ENCODE peak calls at places on chromosomes 13 and 19, in eight cellular contexts. One of them, this sample, is unnamed.

GRCh38 chr13:100382787-100383186 is 205.8 kb downstream of the GGACT start:
- DNase-seq in lung: no peak
- DNase-seq in kidney epithelial cell: no peak
- DNase-seq in mammary epithelial cell: no peak
- DNase-seq in mucosa of descending colon: no peak
- DNase-seq in fibroblast of the aortic adventitia: peak
- DNase-seq in ascending aorta: no peak
- DNase-seq in endodermal cell: no peak
- DNase-seq in this sample: no peak

GRCh38 chr19:53659292-53659691 is 27.5 kb downstream of the DPRX start:
- DNase-seq in mammary epithelial cell: peak
- DNase-seq in mucosa of descending colon: no peak
- DNase-seq in ascending aorta: no peak
- DNase-seq in endodermal cell: peak
- DNase-seq in lung: no peak
- DNase-seq in kidney epithelial cell: no peak
- DNase-seq in fibroblast of the aortic adventitia: no peak
- DNase-seq in this sample: no peak

GRCh38 chr19:45906221-45906620 is 3.8 kb upstream of the MYPOP start:
- DNase-seq in fibroblast of the aortic adventitia: peak
- DNase-seq in lung: no peak
- DNase-seq in mucosa of descending colon: no peak
- DNase-seq in ascending aorta: no peak
- DNase-seq in endodermal cell: no peak
- DNase-seq in mammary epithelial cell: peak
- DNase-seq in kidney epithelial cell: no peak
- DNase-seq in this sample: no peak

GRCh38 chr19:33622505-33622808 is 704 bp downstream of the CHST8 start:
- DNase-seq in endodermal cell: peak
- DNase-seq in fibroblast of the aortic adventitia: no peak
- DNase-seq in mammary epithelial cell: peak
- DNase-seq in lung: no peak
- DNase-seq in ascending aorta: no peak
- DNase-seq in mucosa of descending colon: no peak
- DNase-seq in kidney epithelial cell: no peak
- DNase-seq in this sample: no peak

GRCh38 chr19:50312967-50313811 is 16.0 kb downstream of the KCNC3 start:
- DNase-seq in fibroblast of the aortic adventitia: no peak
- DNase-seq in mammary epithelial cell: no peak
- DNase-seq in endodermal cell: no peak
- DNase-seq in kidney epithelial cell: no peak
- DNase-seq in ascending aorta: no peak
- DNase-seq in lung: no peak
- DNase-seq in mucosa of descending colon: no peak
- DNase-seq in this sample: no peak

GRCh38 chr13:43132228-43132627 is 108.8 kb downstream of the DNAJC15 start:
- DNase-seq in fibroblast of the aortic adventitia: peak
- DNase-seq in kidney epithelial cell: peak
- DNase-seq in ascending aorta: no peak
- DNase-seq in mucosa of descending colon: peak
- DNase-seq in endodermal cell: peak
- DNase-seq in mammary epithelial cell: peak
- DNase-seq in lung: no peak
- DNase-seq in this sample: peak

GRCh38 chr19:36266375-36266961 is 51.6 kb downstream of the ZNF146 start:
- DNase-seq in ascending aorta: no peak
- DNase-seq in endodermal cell: no peak
- DNase-seq in fibroblast of the aortic adventitia: no peak
- DNase-seq in mucosa of descending colon: no peak
- DNase-seq in mammary epithelial cell: no peak
- DNase-seq in kidney epithelial cell: no peak
- DNase-seq in lung: no peak
- DNase-seq in this sample: no peak

GRCh38 chr13:98261165-98261672 is 84.2 kb upstream of the RNF113B start:
- DNase-seq in mammary epithelial cell: no peak
- DNase-seq in mucosa of descending colon: no peak
- DNase-seq in kidney epithelial cell: no peak
- DNase-seq in fibroblast of the aortic adventitia: no peak
- DNase-seq in ascending aorta: no peak
- DNase-seq in endodermal cell: peak
- DNase-seq in lung: no peak
- DNase-seq in this sample: no peak

GRCh38 chr19:29294343-29294811 is 81.4 kb upstream of the UQCRFS1 start:
- DNase-seq in endodermal cell: no peak
- DNase-seq in kidney epithelial cell: no peak
- DNase-seq in lung: no peak
- DNase-seq in ascending aorta: no peak
- DNase-seq in mucosa of descending colon: no peak
- DNase-seq in fibroblast of the aortic adventitia: peak
- DNase-seq in mammary epithelial cell: no peak
- DNase-seq in this sample: no peak

GRCh38 chr13:95195146-95195545 is 106.1 kb downstream of the ABCC4 start:
- DNase-seq in lung: no peak
- DNase-seq in kidney epithelial cell: no peak
- DNase-seq in endodermal cell: peak
- DNase-seq in ascending aorta: no peak
- DNase-seq in mucosa of descending colon: no peak
- DNase-seq in fibroblast of the aortic adventitia: no peak
- DNase-seq in mammary epithelial cell: no peak
- DNase-seq in this sample: no peak

GRCh38 chr19:50556236-50557008 is 11.8 kb downstream of the LRRC4B start:
- DNase-seq in fibroblast of the aortic adventitia: peak
- DNase-seq in lung: peak
- DNase-seq in mucosa of descending colon: peak
- DNase-seq in ascending aorta: peak
- DNase-seq in kidney epithelial cell: peak
- DNase-seq in endodermal cell: peak
- DNase-seq in mammary epithelial cell: peak
- DNase-seq in this sample: peak

GRCh38 chr13:38636106-38636505 is 50.8 kb upstream of the FREM2 start:
- DNase-seq in mammary epithelial cell: no peak
- DNase-seq in kidney epithelial cell: no peak
- DNase-seq in mucosa of descending colon: no peak
- DNase-seq in fibroblast of the aortic adventitia: no peak
- DNase-seq in ascending aorta: no peak
- DNase-seq in lung: no peak
- DNase-seq in endodermal cell: no peak
- DNase-seq in this sample: no peak

GRCh38 chr19:36151144-36152051 is 849 bp downstream of the COX7A1 start:
- DNase-seq in endodermal cell: peak
- DNase-seq in ascending aorta: peak
- DNase-seq in kidney epithelial cell: no peak
- DNase-seq in mammary epithelial cell: no peak
- DNase-seq in mucosa of descending colon: no peak
- DNase-seq in fibroblast of the aortic adventitia: no peak
- DNase-seq in lung: no peak
- DNase-seq in this sample: no peak

GRCh38 chr13:60654405-60654804 is 257.4 kb downstream of the TDRD3 start:
- DNase-seq in mucosa of descending colon: peak
- DNase-seq in ascending aorta: no peak
- DNase-seq in kidney epithelial cell: no peak
- DNase-seq in endodermal cell: peak
- DNase-seq in mammary epithelial cell: no peak
- DNase-seq in fibroblast of the aortic adventitia: peak
- DNase-seq in lung: no peak
- DNase-seq in this sample: no peak

GRCh38 chr19:53546766-53547541 is 9.0 kb downstream of the ZNF331 start:
- DNase-seq in lung: no peak
- DNase-seq in mammary epithelial cell: no peak
- DNase-seq in endodermal cell: no peak
- DNase-seq in fibroblast of the aortic adventitia: no peak
- DNase-seq in ascending aorta: no peak
- DNase-seq in mucosa of descending colon: no peak
- DNase-seq in kidney epithelial cell: no peak
- DNase-seq in this sample: no peak

GRCh38 chr19:15196683-15197005 is 4.2 kb downstream of the NOTCH3 start:
- DNase-seq in fibroblast of the aortic adventitia: no peak
- DNase-seq in kidney epithelial cell: no peak
- DNase-seq in mammary epithelial cell: no peak
- DNase-seq in mucosa of descending colon: no peak
- DNase-seq in ascending aorta: no peak
- DNase-seq in endodermal cell: no peak
- DNase-seq in lung: no peak
- DNase-seq in this sample: no peak

GRCh38 chr19:15198006-15198356 is 2.8 kb downstream of the NOTCH3 start:
- DNase-seq in mammary epithelial cell: no peak
- DNase-seq in ascending aorta: no peak
- DNase-seq in mucosa of descending colon: no peak
- DNase-seq in fibroblast of the aortic adventitia: no peak
- DNase-seq in kidney epithelial cell: no peak
- DNase-seq in lung: no peak
- DNase-seq in endodermal cell: no peak
- DNase-seq in this sample: no peak

GRCh38 chr19:15195987-15196682 is 4.7 kb downstream of the NOTCH3 start:
- DNase-seq in endodermal cell: peak
- DNase-seq in mucosa of descending colon: peak
- DNase-seq in mammary epithelial cell: peak
- DNase-seq in lung: peak
- DNase-seq in fibroblast of the aortic adventitia: no peak
- DNase-seq in kidney epithelial cell: peak
- DNase-seq in ascending aorta: peak
- DNase-seq in this sample: no peak

GRCh38 chr19:15199219-15199651 is 1.6 kb downstream of the NOTCH3 start:
- DNase-seq in kidney epithelial cell: no peak
- DNase-seq in fibroblast of the aortic adventitia: no peak
- DNase-seq in mucosa of descending colon: no peak
- DNase-seq in endodermal cell: no peak
- DNase-seq in mammary epithelial cell: no peak
- DNase-seq in lung: no peak
- DNase-seq in ascending aorta: no peak
- DNase-seq in this sample: no peak

GRCh38 chr19:15197275-15198005 is 3.4 kb downstream of the NOTCH3 start:
- DNase-seq in ascending aorta: no peak
- DNase-seq in mucosa of descending colon: no peak
- DNase-seq in mammary epithelial cell: no peak
- DNase-seq in fibroblast of the aortic adventitia: no peak
- DNase-seq in endodermal cell: no peak
- DNase-seq in kidney epithelial cell: no peak
- DNase-seq in lung: no peak
- DNase-seq in this sample: no peak
- H3K4me3 ChIP-seq in ascending aorta: peak
- H3K4me3 ChIP-seq in mucosa of descending colon: no peak
- H3K4me3 ChIP-seq in mammary epithelial cell: no peak
- H3K4me3 ChIP-seq in fibroblast of the aortic adventitia: no peak
- H3K4me3 ChIP-seq in endodermal cell: no peak
- H3K4me3 ChIP-seq in kidney epithelial cell: no peak
- H3K4me3 ChIP-seq in lung: no peak
- H3K4me3 ChIP-seq in this sample: no peak

GRCh38 chr13:20749377-20749776 is 24.4 kb downstream of the EEF1AKMT1 start:
- DNase-seq in ascending aorta: no peak
- DNase-seq in fibroblast of the aortic adventitia: no peak
- DNase-seq in kidney epithelial cell: no peak
- DNase-seq in mucosa of descending colon: no peak
- DNase-seq in endodermal cell: no peak
- DNase-seq in lung: no peak
- DNase-seq in mammary epithelial cell: no peak
- DNase-seq in this sample: no peak
- H3K4me3 ChIP-seq in ascending aorta: no peak
- H3K4me3 ChIP-seq in fibroblast of the aortic adventitia: no peak
- H3K4me3 ChIP-seq in kidney epithelial cell: no peak
- H3K4me3 ChIP-seq in mucosa of descending colon: no peak
- H3K4me3 ChIP-seq in endodermal cell: no peak
- H3K4me3 ChIP-seq in lung: no peak
- H3K4me3 ChIP-seq in mammary epithelial cell: no peak
- H3K4me3 ChIP-seq in this sample: no peak

GRCh38 chr19:12777217-12778019 is 2.1 kb upstream of the HOOK2 start:
- DNase-seq in kidney epithelial cell: no peak
- DNase-seq in mammary epithelial cell: peak
- DNase-seq in ascending aorta: peak
- DNase-seq in fibroblast of the aortic adventitia: peak
- DNase-seq in endodermal cell: peak
- DNase-seq in mucosa of descending colon: peak
- DNase-seq in lung: peak
- DNase-seq in this sample: no peak

GRCh38 chr19:12778905-12779161 is 3.5 kb upstream of the HOOK2 start:
- DNase-seq in endodermal cell: no peak
- DNase-seq in mammary epithelial cell: no peak
- DNase-seq in mucosa of descending colon: no peak
- DNase-seq in ascending aorta: no peak
- DNase-seq in lung: no peak
- DNase-seq in kidney epithelial cell: no peak
- DNase-seq in fibroblast of the aortic adventitia: no peak
- DNase-seq in this sample: no peak

GRCh38 chr19:12778020-12778904 is 2.9 kb upstream of the HOOK2 start:
- DNase-seq in lung: peak
- DNase-seq in fibroblast of the aortic adventitia: peak
- DNase-seq in endodermal cell: peak
- DNase-seq in mammary epithelial cell: peak
- DNase-seq in mucosa of descending colon: peak
- DNase-seq in kidney epithelial cell: no peak
- DNase-seq in ascending aorta: peak
- DNase-seq in this sample: no peak

GRCh38 chr19:12782174-12782423 is 6.7 kb upstream of the HOOK2 start:
- DNase-seq in ascending aorta: no peak
- DNase-seq in lung: peak
- DNase-seq in kidney epithelial cell: no peak
- DNase-seq in endodermal cell: peak
- DNase-seq in mucosa of descending colon: no peak
- DNase-seq in fibroblast of the aortic adventitia: no peak
- DNase-seq in mammary epithelial cell: no peak
- DNase-seq in this sample: no peak

GRCh38 chr19:12779162-12779993 is 4.0 kb upstream of the HOOK2 start:
- DNase-seq in lung: no peak
- DNase-seq in fibroblast of the aortic adventitia: peak
- DNase-seq in endodermal cell: peak
- DNase-seq in kidney epithelial cell: no peak
- DNase-seq in ascending aorta: peak
- DNase-seq in mucosa of descending colon: peak
- DNase-seq in mammary epithelial cell: peak
- DNase-seq in this sample: no peak
- H3K4me3 ChIP-seq in lung: no peak
- H3K4me3 ChIP-seq in fibroblast of the aortic adventitia: peak
- H3K4me3 ChIP-seq in endodermal cell: no peak
- H3K4me3 ChIP-seq in kidney epithelial cell: no peak
- H3K4me3 ChIP-seq in ascending aorta: peak
- H3K4me3 ChIP-seq in mucosa of descending colon: no peak
- H3K4me3 ChIP-seq in mammary epithelial cell: peak
- H3K4me3 ChIP-seq in this sample: peak

DNA sequence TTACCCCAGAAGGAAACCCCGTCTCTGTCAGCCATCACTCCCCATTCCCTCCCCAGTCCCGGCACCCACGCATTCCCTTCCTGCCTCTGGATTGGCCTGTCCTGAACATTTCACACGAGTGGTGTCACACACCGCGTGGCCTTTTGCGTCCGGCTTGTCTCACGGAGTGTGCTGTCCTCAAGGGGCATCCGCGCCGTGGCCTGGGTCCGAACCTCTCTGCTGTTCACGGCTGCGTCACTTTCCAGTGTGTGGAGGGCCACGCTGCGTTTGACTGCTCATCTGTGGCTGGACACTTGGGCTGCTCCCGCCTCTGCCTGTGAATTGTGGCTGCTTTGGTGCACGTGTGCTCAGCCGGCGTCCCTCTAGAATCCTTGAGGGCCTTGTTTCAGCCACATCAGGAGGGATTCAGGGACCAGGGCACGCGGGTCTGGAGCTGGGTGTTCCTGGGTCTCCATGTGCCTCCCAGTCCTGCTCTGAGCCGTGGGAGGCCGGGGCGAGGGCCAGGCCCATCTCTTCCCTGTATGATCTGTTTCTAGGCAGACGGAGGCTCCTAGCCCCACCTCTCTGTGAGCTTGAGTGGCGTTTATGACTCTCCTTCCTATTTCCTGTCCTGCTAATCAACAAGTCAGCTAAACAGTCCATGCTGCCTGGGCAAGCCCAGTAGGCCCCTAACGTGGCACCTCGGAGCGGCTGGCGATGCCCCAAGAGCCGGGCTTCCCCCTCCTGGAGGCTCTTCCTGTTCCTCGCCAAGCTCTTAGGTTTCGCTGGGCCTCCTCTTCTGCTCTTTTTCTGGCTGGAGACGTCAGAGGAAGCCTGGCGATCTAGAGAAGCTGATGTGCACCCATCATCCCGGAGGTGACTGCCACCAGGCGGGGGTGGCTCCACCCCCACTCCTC is 8.1 kb downstream of the STK11 start:
- DNase-seq in endodermal cell: no peak
- DNase-seq in lung: peak
- DNase-seq in mucosa of descending colon: peak
- DNase-seq in fibroblast of the aortic adventitia: no peak
- DNase-seq in mammary epithelial cell: peak
- DNase-seq in kidney epithelial cell: no peak
- DNase-seq in ascending aorta: peak
- DNase-seq in this sample: peak
- H3K4me3 ChIP-seq in endodermal cell: no peak
- H3K4me3 ChIP-seq in lung: no peak
- H3K4me3 ChIP-seq in mucosa of descending colon: no peak
- H3K4me3 ChIP-seq in fibroblast of the aortic adventitia: no peak
- H3K4me3 ChIP-seq in mammary epithelial cell: no peak
- H3K4me3 ChIP-seq in kidney epithelial cell: no peak
- H3K4me3 ChIP-seq in ascending aorta: peak
- H3K4me3 ChIP-seq in this sample: peak

This sample was measured in keratinocyte.